ENCODE peak calls at places on chromosomes 3 and 15, in nine cellular contexts. T, L, M, H, Q, G, V, N and C are unnamed samples.

GRCh38 chr15:81897011-81897677 is 148.7 kb downstream of the MEX3B start:
- DNase-seq in T (no peak), L (peak), M (no peak), H (peak), Q (no peak), G (no peak), V (no peak), N (no peak), C (no peak)

GRCh38 chr3:127543441-127543840 is 47.1 kb downstream of the TPRA1 start:
- DNase-seq in T (no peak), L (no peak), M (no peak), H (no peak), Q (no peak), G (no peak), V (no peak), N (no peak), C (no peak)

GRCh38 chr3:141410408-141410807 is 42.1 kb downstream of the ZBTB38 start:
- DNase-seq in T (no peak), L (peak), M (peak), H (no peak), Q (peak), G (no peak), V (peak), N (no peak), C (no peak)

GRCh38 chr3:16836505-16837237 is 48.1 kb upstream of the PLCL2 start:
- DNase-seq in T (no peak), L (no peak), M (no peak), H (peak), Q (peak), G (no peak), V (no peak), N (no peak), C (no peak)

GRCh38 chr3:104687362-104687761 is 679.3 kb upstream of the ALCAM start:
- DNase-seq in T (no peak), L (no peak), M (no peak), H (no peak), Q (no peak), G (no peak), V (no peak), N (no peak), C (no peak)

GRCh38 chr15:60916032-60916673 is 312.9 kb downstream of the RORA start:
- DNase-seq in T (no peak), L (no peak), M (no peak), H (no peak), Q (no peak), G (no peak), V (peak), N (no peak), C (no peak)

GRCh38 chr3:162742159-162742717 is 1245.6 kb downstream of the OTOL1 start:
- DNase-seq in T (no peak), L (no peak), M (no peak), H (no peak), Q (no peak), G (no peak), V (no peak), N (no peak), C (no peak)

GRCh38 chr3:9912294-9912935 is 4.5 kb upstream of the IL17RC start:
- DNase-seq in T (no peak), L (peak), M (no peak), H (peak), Q (peak), G (no peak), V (peak), N (no peak), C (no peak)

GRCh38 chr3:44430466-44430865 is 47.0 kb downstream of the ZNF445 start:
- DNase-seq in T (no peak), L (no peak), M (no peak), H (no peak), Q (no peak), G (no peak), V (no peak), N (no peak), C (no peak)

GRCh38 chr3:158809642-158810041 is 7.8 kb downstream of the MFSD1 start:
- DNase-seq in T (no peak), L (no peak), M (no peak), H (no peak), Q (no peak), G (no peak), V (no peak), N (no peak), C (no peak)

GRCh38 chr3:195850857-195851531 is 39.3 kb upstream of the MUC4 start:
- DNase-seq in T (peak), L (peak), M (peak), H (peak), Q (peak), G (peak), V (peak), N (peak), C (peak)

GRCh38 chr3:81565066-81565465 is 196.4 kb downstream of the GBE1 start:
- DNase-seq in T (no peak), L (no peak), M (no peak), H (no peak), Q (no peak), G (no peak), V (no peak), N (no peak), C (no peak)

GRCh38 chr3:39115870-39116269 is 8.4 kb downstream of the TTC21A start:
- DNase-seq in T (no peak), L (no peak), M (peak), H (no peak), Q (no peak), G (no peak), V (no peak), N (no peak), C (no peak)

GRCh38 chr15:89436560-89437311 is 59.6 kb downstream of the RHCG start:
- DNase-seq in T (no peak), L (no peak), M (no peak), H (no peak), Q (no peak), G (no peak), V (no peak), N (no peak), C (no peak)

GRCh38 chr3:16807981-16808380 is 76.8 kb upstream of the PLCL2 start:
- DNase-seq in T (no peak), L (no peak), M (no peak), H (no peak), Q (no peak), G (no peak), V (no peak), N (no peak), C (no peak)

GRCh38 chr3:149753717-149754116 is 1.4 kb upstream of the COMMD2 start:
- DNase-seq in T (no peak), L (no peak), M (no peak), H (no peak), Q (peak), G (no peak), V (no peak), N (no peak), C (no peak)

GRCh38 chr15:65532738-65533051 is 2.4 kb downstream of the HACD3 start:
- DNase-seq in T (no peak), L (peak), M (no peak), H (no peak), Q (peak), G (no peak), V (no peak), N (no peak), C (no peak)

GRCh38 chr3:31265646-31266423 is 266.9 kb upstream of the STT3B start:
- DNase-seq in T (no peak), L (no peak), M (no peak), H (no peak), Q (peak), G (no peak), V (no peak), N (no peak), C (no peak)

GRCh38 chr3:146577662-146578061 is 27.5 kb downstream of the PLSCR5 start:
- DNase-seq in T (no peak), L (peak), M (peak), H (peak), Q (peak), G (no peak), V (no peak), N (no peak), C (no peak)

GRCh38 chr3:123511726-123512125 is 62.8 kb upstream of the ADCY5 start:
- DNase-seq in T (no peak), L (no peak), M (no peak), H (no peak), Q (no peak), G (no peak), V (no peak), N (no peak), C (no peak)

GRCh38 chr3:170524072-170524471 is 61.8 kb downstream of the SLC7A14 start:
- DNase-seq in T (no peak), L (peak), M (no peak), H (peak), Q (peak), G (no peak), V (no peak), N (no peak), C (no peak)

GRCh38 chr3:177333535-177334495 is 136.5 kb upstream of the TBL1XR1 start:
- DNase-seq in T (no peak), L (no peak), M (no peak), H (no peak), Q (no peak), G (no peak), V (no peak), N (no peak), C (no peak)

GRCh38 chr3:142022381-142022780 is 127.0 kb downstream of the TFDP2 start:
- DNase-seq in T (no peak), L (no peak), M (no peak), H (no peak), Q (no peak), G (no peak), V (no peak), N (no peak), C (no peak)

GRCh38 chr3:127772273-127772672 is 50.0 kb downstream of the MGLL start:
- DNase-seq in T (no peak), L (no peak), M (no peak), H (no peak), Q (no peak), G (no peak), V (no peak), N (no peak), C (no peak)

GRCh38 chr15:59432389-59432788 is 5.6 kb upstream of the FAM81A start:
- DNase-seq in T (no peak), L (no peak), M (no peak), H (no peak), Q (no peak), G (no peak), V (no peak), N (no peak), C (no peak)

GRCh38 chr3:108946292-108947290 is 7.1 kb downstream of the GUCA1C start:
- DNase-seq in T (no peak), L (peak), M (no peak), H (peak), Q (no peak), G (no peak), V (no peak), N (no peak), C (no peak)

GRCh38 chr3:3625461-3626271 is 173.6 kb upstream of the LRRN1 start:
- DNase-seq in T (no peak), L (peak), M (no peak), H (no peak), Q (no peak), G (no peak), V (no peak), N (no peak), C (no peak)

GRCh38 chr15:90006217-90007088 is 5.3 kb downstream of the ZNF710 start:
- DNase-seq in T (no peak), L (no peak), M (peak), H (no peak), Q (no peak), G (no peak), V (peak), N (no peak), C (no peak)

GRCh38 chr3:54599741-54600140 is 328.1 kb downstream of the LRTM1 start:
- DNase-seq in T (peak), L (no peak), M (peak), H (no peak), Q (no peak), G (no peak), V (no peak), N (no peak), C (no peak)

GRCh38 chr3:53677406-53677805 is 168.8 kb downstream of the CHDH start:
- DNase-seq in T (no peak), L (no peak), M (peak), H (no peak), Q (peak), G (no peak), V (no peak), N (no peak), C (no peak)

GRCh38 chr15:23446215-23447106 is 582 bp downstream of the GOLGA6L2 start:
- DNase-seq in T (no peak), L (no peak), M (no peak), H (no peak), Q (no peak), G (no peak), V (no peak), N (no peak), C (no peak)

GRCh38 chr3:31041161-31041978 is 146.9 kb upstream of the GADL1 start:
- DNase-seq in T (no peak), L (peak), M (no peak), H (peak), Q (peak), G (peak), V (no peak), N (no peak), C (no peak)

GRCh38 chr15:87977907-87978306 is 278.6 kb downstream of the NTRK3 start:
- DNase-seq in T (no peak), L (no peak), M (no peak), H (no peak), Q (no peak), G (no peak), V (no peak), N (no peak), C (no peak)

GRCh38 chr15:50698101-50698500 is 11.5 kb upstream of the TRPM7 start:
- DNase-seq in T (no peak), L (no peak), M (no peak), H (no peak), Q (peak), G (no peak), V (no peak), N (no peak), C (no peak)

GRCh38 chr3:155854147-155854940 is at the start of gene SLC33A1:
- DNase-seq in T (peak), L (peak), M (peak), H (peak), Q (peak), G (peak), V (peak), N (peak), C (peak)

GRCh38 chr3:155861476-155862183 is 7.4 kb upstream of the SLC33A1 start:
- DNase-seq in T (no peak), L (no peak), M (no peak), H (no peak), Q (no peak), G (no peak), V (no peak), N (no peak), C (no peak)

GRCh38 chr3:155859859-155860258 is 5.6 kb upstream of the SLC33A1 start:
- DNase-seq in T (no peak), L (no peak), M (no peak), H (no peak), Q (peak), G (no peak), V (no peak), N (no peak), C (no peak)
- TF ChIP-seq CTCF in T (no peak), L (peak), M (no peak), H (peak), Q (peak), G (no peak), V (peak), N (no peak), C (no peak)

GRCh38 chr3:101229681-101230080 is 90.7 kb downstream of the IMPG2 start:
- DNase-seq in T (no peak), L (no peak), M (no peak), H (no peak), Q (peak), G (no peak), V (no peak), N (no peak), C (no peak)
- TF ChIP-seq CTCF in T (no peak), L (no peak), M (no peak), H (no peak), Q (no peak), G (peak), V (no peak), N (no peak), C (no peak)

DNA sequence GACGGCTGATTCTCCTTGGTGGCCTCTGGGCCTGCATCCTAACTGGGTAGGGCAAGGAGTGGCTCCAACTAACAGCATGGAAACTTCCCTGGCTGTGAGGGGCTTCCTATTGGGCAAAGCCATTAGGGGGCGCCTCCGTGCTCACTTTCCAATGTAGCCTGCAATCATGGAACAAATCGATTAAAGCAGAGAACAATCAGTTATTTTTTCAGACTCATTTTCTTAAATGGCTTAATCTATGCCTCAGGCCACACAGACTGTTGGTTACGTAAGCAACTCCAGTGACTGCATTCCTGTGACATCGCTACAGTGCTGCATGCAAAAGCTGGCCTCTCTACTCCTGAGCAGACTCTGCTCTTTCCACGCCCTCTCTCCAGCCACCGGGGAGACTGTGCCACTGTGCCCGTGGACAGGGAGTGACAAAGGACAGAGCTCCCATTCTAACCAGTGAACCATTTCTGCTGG is 278.9 kb downstream of the KLF13 start:
- DNase-seq in T (no peak), L (peak), M (no peak), H (peak), Q (peak), G (no peak), V (no peak), N (no peak), C (peak)
- TF ChIP-seq CTCF in T (no peak), L (no peak), M (no peak), H (peak), Q (no peak), G (peak), V (no peak), N (peak), C (peak)

GRCh38 chr3:189109145-189109544 is 62.6 kb upstream of the TPRG1 start:
- DNase-seq in T (no peak), L (no peak), M (no peak), H (no peak), Q (no peak), G (no peak), V (no peak), N (no peak), C (no peak)
- TF ChIP-seq CTCF in T (no peak), L (no peak), M (no peak), H (no peak), Q (no peak), G (no peak), V (no peak), N (no peak), C (no peak)